ENCODE peak calls at places on chromosomes 11 and 22, in four cellular contexts. G is RWPE2, Z is psoas muscle, H is fibroblast of pulmonary artery. A is an unnamed sample.

GRCh38 chr11:96863520-96863919 is 473.7 kb downstream of the JRKL start:
- DNase-seq in Z (peak; percentile 67), H (peak; percentile 13), G (no peak), A (no peak)

GRCh38 chr11:108069947-108070346 is 51.4 kb upstream of the ACAT1 start:
- DNase-seq in H (peak; percentile 53), G (no peak), Z (no peak), A (peak; percentile 79)

GRCh38 chr22:27609411-27610029 is 192.0 kb downstream of the MN1 start:
- DNase-seq in G (no peak), Z (no peak), H (no peak), A (no peak)

GRCh38 chr11:66063900-66064299 is 6.2 kb upstream of the PACS1 start:
- DNase-seq in Z (no peak), H (no peak), G (no peak), A (no peak)

GRCh38 chr22:35795476-35795875 is 77.8 kb downstream of the APOL5 start:
- DNase-seq in G (no peak), H (no peak), Z (no peak), A (no peak)

GRCh38 chr11:33534575-33534974 is 166.1 kb downstream of the C11orf91 start:
- DNase-seq in Z (no peak), H (peak; percentile 11), G (no peak), A (peak; percentile 71)

GRCh38 chr11:75275581-75275980 is 35.0 kb downstream of the TPBGL start:
- DNase-seq in H (no peak), G (peak; percentile 31), Z (peak; percentile 68), A (no peak)

GRCh38 chr11:74634537-74634936 is 42.2 kb downstream of the POLD3 start:
- DNase-seq in Z (no peak), G (peak; percentile 78), H (peak; percentile 69), A (peak; percentile 75)

GRCh38 chr22:20423636-20424511 is 13.8 kb downstream of the SCARF2 start:
- DNase-seq in H (no peak), Z (peak; percentile 46), G (peak; percentile 47), A (no peak)

DNA sequence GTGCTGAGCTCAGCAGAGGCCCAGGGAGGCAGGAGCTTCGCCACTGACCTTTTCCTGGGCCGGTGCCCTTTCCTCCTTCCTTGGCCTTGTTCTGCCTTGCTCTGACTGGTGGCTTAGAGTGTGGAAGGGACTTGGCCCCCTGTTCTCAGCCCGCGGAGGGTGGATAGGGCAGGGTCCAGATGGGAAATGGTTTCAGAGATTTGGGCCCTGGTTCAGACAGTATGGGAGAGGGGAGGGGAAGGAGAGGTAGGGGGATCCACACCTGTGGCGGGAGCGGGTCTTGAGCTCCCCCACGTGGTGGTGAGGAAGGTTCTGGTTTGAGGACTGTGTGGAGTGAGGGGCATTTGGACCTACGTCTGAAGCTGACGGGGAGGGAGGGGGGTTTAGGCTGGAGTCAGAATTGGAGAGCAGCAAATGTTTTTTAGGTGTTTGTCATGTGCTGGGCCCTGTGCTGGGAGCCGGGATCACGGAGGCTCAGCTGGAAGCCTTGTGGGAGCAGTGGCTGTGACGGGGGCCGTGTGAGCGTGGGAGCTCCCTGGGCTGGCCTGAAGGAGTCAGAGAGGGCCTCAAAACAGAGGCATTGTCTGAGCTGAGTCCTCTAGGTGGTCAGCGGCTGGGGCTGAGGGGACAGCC is 27.2 kb downstream of the SHANK3 start:
- DNase-seq in H (no peak), Z (peak; percentile 16), G (peak; percentile 40), A (no peak)
- TF ChIP-seq CTCF in H (peak; percentile 19), Z (peak; percentile 5), G (peak; percentile 24), A (peak; percentile 42)

GRCh38 chr11:114440121-114440860 is 1.0 kb downstream of the REXO2 start:
- DNase-seq in Z (no peak), G (no peak), H (peak; percentile 36), A (peak; percentile 36)

GRCh38 chr11:114442559-114442958 is 3.3 kb downstream of the REXO2 start:
- DNase-seq in Z (no peak), H (no peak), G (no peak), A (no peak)

GRCh38 chr11:114441921-114442320 is 2.7 kb downstream of the REXO2 start:
- DNase-seq in H (no peak), G (no peak), Z (no peak), A (no peak)

GRCh38 chr11:114439229-114440120 is at the start of gene REXO2:
- DNase-seq in G (peak; percentile 95), Z (peak; percentile 98), H (peak; percentile 97), A (peak; percentile 98)

DNA sequence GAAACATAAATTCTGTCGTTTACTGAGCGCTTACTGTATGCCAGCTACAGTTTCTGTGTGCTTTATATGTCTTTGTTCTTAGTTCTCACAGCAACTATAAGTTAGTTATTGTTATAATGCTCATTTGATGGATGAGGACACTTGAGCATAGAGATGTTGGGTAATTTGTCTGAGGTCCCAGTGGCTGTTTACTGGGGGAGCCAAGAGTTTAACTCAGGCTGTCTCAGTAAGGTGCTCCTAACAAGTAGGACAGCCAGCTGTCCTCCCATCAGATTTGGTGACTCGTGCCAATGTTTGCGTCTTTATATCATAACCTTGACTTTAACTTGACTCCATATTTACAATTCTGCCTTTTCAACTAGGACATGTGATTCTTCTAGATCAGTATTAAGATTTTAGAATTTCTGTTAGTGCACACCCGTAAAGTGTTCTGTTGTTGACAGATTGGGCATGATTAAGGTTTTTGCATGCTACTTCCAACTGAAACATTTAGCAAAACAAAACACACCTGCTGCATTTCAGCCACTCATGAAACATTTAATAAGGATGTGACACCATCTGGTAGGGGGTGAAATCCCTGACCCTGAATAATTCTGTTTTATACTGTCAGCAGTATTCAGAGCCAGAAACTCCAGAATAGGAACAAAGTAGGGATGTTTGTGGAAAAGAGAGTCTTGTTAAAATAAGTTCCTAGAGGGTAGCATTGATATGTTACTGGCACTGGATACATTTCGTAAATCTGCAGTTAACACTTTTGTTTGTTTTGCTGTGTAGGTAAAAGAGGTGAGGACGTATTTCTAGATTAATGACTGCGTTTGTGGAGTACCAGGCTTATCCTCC is 1.9 kb downstream of the REXO2 start:
- DNase-seq in Z (no peak), G (no peak), H (peak; percentile 10), A (no peak)
- H3K4me3 ChIP-seq in Z (peak overlapping the region; percentile 92), G (peak overlapping the region; percentile 86), H (peak overlapping the region; percentile 94), A (peak overlapping the region; percentile 97)

GRCh38 chr11:60942207-60942606 is 9.8 kb downstream of the SLC15A3 start:
- DNase-seq in G (no peak), H (no peak), Z (no peak), A (no peak)

GRCh38 chr11:60942970-60943565 is 8.9 kb downstream of the SLC15A3 start:
- DNase-seq in H (no peak), G (no peak), Z (no peak), A (peak; percentile 51)

GRCh38 chr11:60945295-60945667 is 6.7 kb downstream of the SLC15A3 start:
- DNase-seq in H (no peak), Z (no peak), G (no peak), A (no peak)

GRCh38 chr11:60946601-60947265 is 5.2 kb downstream of the SLC15A3 start:
- DNase-seq in H (no peak), Z (no peak), G (no peak), A (no peak)

GRCh38 chr11:60944504-60945294 is 7.3 kb downstream of the SLC15A3 start:
- DNase-seq in G (no peak), Z (no peak), H (no peak), A (no peak)
- TF ChIP-seq CTCF in G (no peak), Z (no peak), H (peak; percentile 27), A (peak; percentile 31)

GRCh38 chr11:126393143-126393542 is 37.7 kb downstream of the ST3GAL4 start:
- DNase-seq in H (no peak), G (peak; percentile 38), Z (no peak), A (no peak)

GRCh38 chr11:126390418-126390817 is 34.9 kb downstream of the ST3GAL4 start:
- DNase-seq in G (no peak), Z (no peak), H (no peak), A (no peak)

GRCh38 chr11:126392638-126393023 is 37.1 kb downstream of the ST3GAL4 start:
- DNase-seq in H (peak; percentile 53), Z (no peak), G (no peak), A (no peak)

GRCh38 chr11:126391970-126392637 is 36.6 kb downstream of the ST3GAL4 start:
- DNase-seq in H (peak; percentile 35), G (no peak), Z (no peak), A (no peak)

GRCh38 chr11:126391286-126391954 is 35.9 kb downstream of the ST3GAL4 start:
- DNase-seq in Z (no peak), H (no peak), G (peak; percentile 39), A (no peak)
- H3K4me3 ChIP-seq in Z (no peak overlapping the region), H (no peak overlapping the region), G (no peak overlapping the region), A (no peak overlapping the region)

GRCh38 chr11:118956094-118956846 is at the start of gene UPK2:
- DNase-seq in H (peak; percentile 83), Z (peak; percentile 95), G (peak; percentile 84), A (peak; percentile 83)

GRCh38 chr11:118957968-118958367 is 1.9 kb downstream of the UPK2 start:
- DNase-seq in G (no peak), Z (no peak), H (no peak), A (no peak)

GRCh38 chr11:118958577-118958976 is 2.5 kb downstream of the UPK2 start:
- DNase-seq in G (no peak), H (no peak), Z (no peak), A (no peak)

GRCh38 chr11:118957549-118957948 is 1.5 kb downstream of the UPK2 start:
- DNase-seq in Z (no peak), H (no peak), G (no peak), A (no peak)

GRCh38 chr11:118956847-118957469 is 860 bp downstream of the UPK2 start:
- DNase-seq in Z (no peak), H (no peak), G (no peak), A (no peak)
- TF ChIP-seq CTCF in Z (no peak), H (no peak), G (peak; percentile 62), A (no peak)

GRCh38 chr22:30627480-30627879 is 8.1 kb upstream of the SLC35E4 start:
- DNase-seq in Z (no peak), G (no peak), H (peak; percentile 16), A (no peak)

GRCh38 chr22:30626413-30626812 is 9.2 kb upstream of the SLC35E4 start:
- DNase-seq in G (no peak), Z (no peak), H (no peak), A (no peak)

DNA sequence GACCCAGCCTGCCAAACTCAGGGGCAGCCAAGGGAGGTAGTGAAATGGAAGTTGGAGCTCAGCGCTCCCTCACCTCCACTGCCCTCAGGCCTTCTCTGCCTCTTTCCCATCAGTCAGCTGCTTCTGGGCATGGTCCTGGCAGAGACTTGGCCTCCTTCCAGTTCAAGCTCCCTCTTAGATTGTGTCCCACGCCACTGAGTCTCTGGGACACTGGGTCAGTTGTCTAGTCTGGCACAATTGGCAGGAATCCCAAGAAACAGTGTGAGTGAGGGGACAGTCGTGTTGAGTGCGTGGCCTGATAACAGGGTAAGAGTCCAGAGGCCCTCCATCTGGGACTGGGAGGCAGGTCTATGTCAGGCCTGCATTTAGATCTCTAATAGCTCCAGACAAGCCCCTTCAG is 7.1 kb upstream of the SLC35E4 start:
- DNase-seq in G (no peak), Z (no peak), H (no peak), A (no peak)
- H3K4me3 ChIP-seq in G (no peak overlapping the region), Z (no peak overlapping the region), H (no peak overlapping the region), A (no peak overlapping the region)

GRCh38 chr11:125935056-125935455 is 10.8 kb upstream of the VSIG10L2 start:
- DNase-seq in Z (no peak), G (no peak), H (no peak), A (no peak)
- TF ChIP-seq CTCF in Z (no peak), G (peak; percentile 19), H (no peak), A (peak; percentile 15)

GRCh38 chr11:58567889-58568512 is 7.7 kb downstream of the LPXN start:
- DNase-seq in G (no peak), H (peak; percentile 77), Z (peak; percentile 63), A (peak; percentile 78)
- H3K4me3 ChIP-seq in G (no peak overlapping the region), H (no peak overlapping the region), Z (no peak overlapping the region), A (no peak overlapping the region)

GRCh38 chr11:34904421-34904950 is 11.7 kb downstream of the APIP start:
- DNase-seq in Z (no peak), G (no peak), H (peak; percentile 29), A (peak; percentile 20)
- TF ChIP-seq CTCF in Z (no peak), G (no peak), H (no peak), A (no peak)